ENCODE peak calls at places on chromosomes 11 and 22, in five cellular contexts. F is GM23248, R is PC-3, V is GM23338, P is hepatocyte. Z is an unnamed sample.

GRCh38 chr11:17556999-17557398 is 9.9 kb downstream of the OTOG start:
- DNase-seq in F (no peak), V (no peak), R (no peak), P (no peak), Z (no peak)

GRCh38 chr11:29135504-29135903 is 881.3 kb downstream of the KCNA4 start:
- DNase-seq in V (no peak), F (peak; percentile 75), R (no peak), P (no peak), Z (no peak)

GRCh38 chr11:78100276-78101040 is 20.8 kb upstream of the NDUFC2 start:
- DNase-seq in V (no peak), P (no peak), F (no peak), R (no peak), Z (no peak)

GRCh38 chr11:99739464-99740089 is 718.8 kb downstream of the CNTN5 start:
- DNase-seq in R (peak; percentile 76), V (peak; percentile 79), F (peak; percentile 31), P (peak; percentile 56), Z (peak; percentile 30)

GRCh38 chr11:60867871-60868681 is 734 bp downstream of the ZP1 start:
- DNase-seq in F (no peak), R (no peak), P (no peak), V (no peak), Z (no peak)

GRCh38 chr22:29914165-29914564 is 31.2 kb downstream of the MTMR3 start:
- DNase-seq in V (peak; percentile 55), R (peak; percentile 57), F (peak; percentile 90), P (peak; percentile 10), Z (no peak)

GRCh38 chr11:118003021-118003423 is 16.8 kb downstream of the IL10RA start:
- DNase-seq in V (no peak), P (no peak), F (no peak), R (no peak), Z (no peak)

GRCh38 chr11:62593434-62594044 is 2.2 kb upstream of the TUT1 start:
- DNase-seq in P (peak; percentile 73), R (peak; percentile 71), F (peak; percentile 88), V (peak; percentile 93), Z (peak; percentile 78)

DNA sequence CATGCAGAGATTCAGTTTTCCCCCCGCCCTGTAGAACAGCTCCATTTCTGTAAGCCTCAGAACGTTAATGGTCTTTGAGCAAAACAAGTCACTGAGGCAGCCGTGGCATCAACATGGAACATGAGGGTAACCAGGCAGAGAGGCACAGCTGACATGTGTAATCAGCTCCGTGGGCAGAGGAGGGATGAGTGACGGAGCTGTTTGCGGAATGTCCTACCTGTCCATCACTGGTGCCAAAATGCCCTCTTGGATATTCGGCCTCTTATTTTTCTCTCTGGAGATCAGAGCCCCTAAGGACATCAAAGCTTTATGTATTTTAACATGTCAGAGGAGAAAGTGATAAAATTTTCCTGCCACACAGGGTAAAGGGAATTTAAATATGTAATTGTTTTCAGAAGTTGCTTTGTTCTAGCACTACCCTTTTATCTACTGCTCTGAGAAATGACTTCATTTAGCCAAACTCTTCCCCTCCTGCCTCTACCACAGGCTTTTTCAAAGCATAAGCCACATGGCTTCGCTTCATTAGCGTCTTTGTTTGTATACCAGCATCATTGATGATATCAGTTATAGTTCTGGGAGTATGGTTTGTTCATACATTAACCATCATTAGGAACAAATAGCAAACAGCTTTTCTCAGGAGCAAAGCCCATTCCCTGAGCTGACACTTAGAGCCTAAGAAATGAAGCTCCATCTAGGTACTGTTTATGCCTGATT is 32.9 kb downstream of the C11orf71 start:
- DNase-seq in V (no peak), F (peak; percentile 21), P (no peak), R (peak; percentile 34), Z (no peak)
- H3K4me3 ChIP-seq in V (no peak overlapping the region), F (peak overlapping the region; percentile 25), P (no peak overlapping the region), R (peak overlapping the region; percentile 24), Z (no peak overlapping the region)

GRCh38 chr11:802693-803466 is 2.2 kb downstream of the PIDD1 start:
- DNase-seq in P (no peak), F (no peak), R (no peak), V (no peak), Z (no peak)
- H3K4me2 ChIP-seq in P (no peak overlapping the region), F (no peak overlapping the region), R (no peak overlapping the region), V (no peak overlapping the region), Z (peak overlapping the region; percentile 2)

GRCh38 chr11:128285313-128285712 is 302.0 kb downstream of the ETS1 start:
- DNase-seq in P (no peak), R (no peak), F (no peak), V (no peak), Z (no peak)
- TF ChIP-seq EZH2phosphoT487 in P (no peak), R (no peak), F (no peak), V (no peak), Z (no peak)

DNA sequence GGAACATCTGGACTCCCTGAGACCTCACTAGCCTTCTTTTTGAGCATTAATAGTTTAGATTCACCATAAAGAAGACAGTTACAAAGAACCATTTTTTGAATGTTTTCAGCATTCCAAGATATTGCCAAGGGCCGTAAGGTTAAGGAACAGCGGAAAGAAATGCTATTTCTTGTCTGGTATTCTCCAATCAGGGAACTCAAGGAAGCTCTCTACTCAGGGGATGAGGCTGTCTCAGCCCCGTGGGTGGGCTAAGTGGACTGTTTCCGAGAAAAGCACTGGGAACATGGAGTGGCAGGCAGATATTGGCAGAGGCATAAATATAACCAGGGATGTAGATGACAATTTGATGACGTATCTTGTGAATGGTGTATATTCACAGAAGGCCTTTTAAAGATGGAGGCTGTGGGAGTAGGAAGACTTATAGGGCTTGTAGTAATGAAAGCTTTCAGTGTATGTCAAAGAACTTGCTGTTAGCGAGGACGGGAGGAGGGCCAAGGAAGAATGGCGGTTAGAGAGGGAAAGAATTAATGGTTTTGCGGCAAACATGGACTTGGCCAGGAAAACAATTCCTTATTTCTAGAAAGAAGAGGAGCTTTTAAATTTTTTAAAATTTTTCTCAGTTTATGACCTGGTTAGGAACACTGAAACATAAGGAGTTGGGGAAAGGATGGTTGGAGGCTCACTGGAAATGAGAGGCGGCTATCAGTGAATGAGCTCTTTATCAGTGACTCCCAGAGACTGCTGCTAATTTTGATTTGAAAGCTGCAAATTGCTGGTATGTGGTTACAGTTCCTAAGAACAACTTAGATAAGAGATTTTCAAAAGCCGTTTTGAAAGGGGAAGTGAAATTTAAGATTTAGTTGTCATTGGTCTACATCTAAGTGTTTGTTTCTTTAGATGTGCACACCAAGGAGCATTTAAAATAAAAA is 64.6 kb downstream of the ST3GAL4 start:
- DNase-seq in F (no peak), P (no peak), R (no peak), V (no peak), Z (peak; percentile 75)
- H3K4me3 ChIP-seq in F (no peak overlapping the region), P (no peak overlapping the region), R (no peak overlapping the region), V (no peak overlapping the region), Z (no peak overlapping the region)

GRCh38 chr11:12285811-12286222 is 91.6 kb upstream of the PARVA start:
- DNase-seq in R (no peak), P (no peak), V (no peak), F (no peak), Z (no peak)

GRCh38 chr11:12284321-12285050 is 92.9 kb upstream of the PARVA start:
- DNase-seq in F (peak; percentile 64), V (no peak), P (no peak), R (no peak), Z (no peak)

GRCh38 chr11:12286606-12287005 is 90.8 kb upstream of the PARVA start:
- DNase-seq in P (no peak), F (no peak), R (no peak), V (no peak), Z (no peak)

GRCh38 chr11:12287009-12287373 is 90.4 kb upstream of the PARVA start:
- DNase-seq in P (peak; percentile 75), V (no peak), F (peak; percentile 95), R (peak; percentile 89), Z (no peak)

GRCh38 chr11:12285106-12285505 is 92.3 kb upstream of the PARVA start:
- DNase-seq in F (peak; percentile 91), V (no peak), R (peak; percentile 88), P (no peak), Z (no peak)
- H3K4me2 ChIP-seq in F (peak overlapping the region; percentile 85), V (no peak overlapping the region), R (peak overlapping the region; percentile 72), P (no peak overlapping the region), Z (no peak overlapping the region)

GRCh38 chr22:37445501-37445900 is 18.2 kb upstream of the ELFN2 start:
- DNase-seq in F (no peak), V (no peak), R (no peak), P (no peak), Z (no peak)

GRCh38 chr22:37443977-37444376 is 16.7 kb upstream of the ELFN2 start:
- DNase-seq in P (no peak), V (no peak), F (no peak), R (no peak), Z (no peak)

GRCh38 chr22:37440875-37441274 is 13.6 kb upstream of the ELFN2 start:
- DNase-seq in P (no peak), V (no peak), R (no peak), F (no peak), Z (no peak)

GRCh38 chr22:37443086-37443485 is 15.8 kb upstream of the ELFN2 start:
- DNase-seq in P (no peak), V (no peak), R (no peak), F (no peak), Z (no peak)

DNA sequence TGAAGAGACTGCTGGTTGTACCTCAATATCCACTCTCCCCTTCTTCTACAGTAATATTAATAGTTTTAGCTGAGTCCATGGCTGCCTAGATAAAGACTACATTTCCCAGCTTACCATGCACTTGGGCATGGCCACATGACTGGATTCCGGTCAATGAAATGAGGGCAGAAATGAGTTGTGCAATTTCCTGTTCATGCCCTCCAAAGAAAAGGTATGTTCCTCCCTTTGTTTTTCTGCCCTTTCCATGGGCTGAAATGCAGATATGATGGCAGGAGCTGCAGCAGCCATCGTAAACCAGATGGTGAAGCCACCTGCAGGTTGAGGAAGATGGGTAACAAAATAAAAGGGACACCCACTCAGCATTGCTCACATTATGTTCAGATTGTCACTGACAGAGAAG is 15.3 kb upstream of the ELFN2 start:
- DNase-seq in R (peak; percentile 64), P (no peak), F (peak; percentile 57), V (no peak), Z (no peak)
- TF ChIP-seq EZH2phosphoT487 in R (no peak), P (no peak), F (no peak), V (no peak), Z (no peak)

GRCh38 chr11:105033781-105034180 is 1.2 kb downstream of the CASP1 start:
- DNase-seq in P (no peak), R (no peak), F (no peak), V (no peak), Z (no peak)
- H3K4me3 ChIP-seq in P (no peak overlapping the region), R (no peak overlapping the region), F (peak overlapping the region; percentile 68), V (no peak overlapping the region), Z (peak overlapping the region; percentile 61)

GRCh38 chr11:28099715-28100114 is 8.2 kb downstream of the KIF18A start:
- DNase-seq in P (no peak), R (no peak), F (no peak), V (no peak), Z (no peak)
- H3K4me2 ChIP-seq in P (no peak overlapping the region), R (no peak overlapping the region), F (no peak overlapping the region), V (no peak overlapping the region), Z (no peak overlapping the region)

GRCh38 chr22:26889794-26890193 is 232.4 kb downstream of the MIAT start:
- DNase-seq in V (no peak), R (no peak), P (no peak), F (peak; percentile 33), Z (no peak)
- TF ChIP-seq EZH2phosphoT487 in V (no peak), R (no peak), P (no peak), F (no peak), Z (no peak)